ENCODE peak calls at places on chromosomes 5 and 9, in five cellular contexts. One of them, this sample, is unnamed.

GRCh38 chr5:39980056-39980455 is 555.3 kb upstream of the DAB2 start:
- DNase-seq in HepG2: no peak
- DNase-seq in GM12878: no peak
- DNase-seq in K562: no peak
- DNase-seq in H1: no peak
- DNase-seq in this sample: no peak

GRCh38 chr5:82613886-82614285 is 335.7 kb upstream of the RPS23 start:
- DNase-seq in H1: no peak
- DNase-seq in K562: no peak
- DNase-seq in GM12878: no peak
- DNase-seq in HepG2: no peak
- DNase-seq in this sample: no peak

GRCh38 chr5:7717691-7718090 is 133.2 kb downstream of the CFAP90 start:
- DNase-seq in GM12878: no peak
- DNase-seq in H1: no peak
- DNase-seq in K562: no peak
- DNase-seq in HepG2: no peak
- DNase-seq in this sample: no peak

GRCh38 chr5:173726848-173727557 is 110.6 kb upstream of the BOD1 start:
- DNase-seq in H1: no peak
- DNase-seq in K562: no peak
- DNase-seq in HepG2: no peak
- DNase-seq in GM12878: no peak
- DNase-seq in this sample: no peak

GRCh38 chr5:88480245-88480644 is 211.6 kb upstream of the TMEM161B start:
- DNase-seq in HepG2: no peak
- DNase-seq in GM12878: no peak
- DNase-seq in K562: no peak
- DNase-seq in H1: no peak
- DNase-seq in this sample: no peak

GRCh38 chr5:52725065-52725746 is 62.5 kb upstream of the ITGA1 start:
- DNase-seq in GM12878: no peak
- DNase-seq in H1: no peak
- DNase-seq in HepG2: peak
- DNase-seq in K562: no peak
- DNase-seq in this sample: no peak

GRCh38 chr5:72065751-72066255 is 41.5 kb upstream of the MAP1B start:
- DNase-seq in GM12878: no peak
- DNase-seq in K562: no peak
- DNase-seq in H1: peak
- DNase-seq in HepG2: no peak
- DNase-seq in this sample: no peak

GRCh38 chr9:137918331-137919094 is 40.9 kb downstream of the CACNA1B start:
- DNase-seq in HepG2: no peak
- DNase-seq in H1: no peak
- DNase-seq in K562: no peak
- DNase-seq in GM12878: no peak
- DNase-seq in this sample: no peak

GRCh38 chr9:37144762-37145161 is 24.4 kb downstream of the ZCCHC7 start:
- DNase-seq in GM12878: peak
- DNase-seq in H1: no peak
- DNase-seq in K562: no peak
- DNase-seq in HepG2: peak
- DNase-seq in this sample: no peak

GRCh38 chr9:127539982-127540663 is 72.0 kb upstream of the STXBP1 start:
- DNase-seq in HepG2: no peak
- DNase-seq in K562: no peak
- DNase-seq in H1: no peak
- DNase-seq in GM12878: no peak
- DNase-seq in this sample: no peak

GRCh38 chr5:60287174-60287771 is 393.7 kb upstream of the PDE4D start:
- DNase-seq in GM12878: no peak
- DNase-seq in HepG2: peak
- DNase-seq in K562: peak
- DNase-seq in H1: peak
- DNase-seq in this sample: peak

GRCh38 chr9:88678431-88678830 is 143.5 kb downstream of the NXNL2 start:
- DNase-seq in HepG2: no peak
- DNase-seq in K562: no peak
- DNase-seq in GM12878: no peak
- DNase-seq in H1: no peak
- DNase-seq in this sample: no peak

GRCh38 chr9:14179449-14179848 is 134.5 kb downstream of the NFIB start:
- DNase-seq in HepG2: peak
- DNase-seq in H1: no peak
- DNase-seq in GM12878: no peak
- DNase-seq in K562: no peak
- DNase-seq in this sample: peak

GRCh38 chr9:33289501-33289900 is 815 bp upstream of the NFX1 start:
- DNase-seq in HepG2: no peak
- DNase-seq in H1: no peak
- DNase-seq in GM12878: no peak
- DNase-seq in K562: no peak
- DNase-seq in this sample: no peak

GRCh38 chr9:33202552-33203300 is 35.6 kb upstream of the B4GALT1 start:
- DNase-seq in GM12878: peak
- DNase-seq in HepG2: no peak
- DNase-seq in H1: no peak
- DNase-seq in K562: no peak
- DNase-seq in this sample: no peak

GRCh38 chr9:4297795-4298254 is 2.0 kb downstream of the GLIS3 start:
- DNase-seq in K562: peak
- DNase-seq in GM12878: no peak
- DNase-seq in HepG2: peak
- DNase-seq in H1: no peak
- DNase-seq in this sample: no peak

GRCh38 chr5:1343931-1344901 is 683 bp downstream of the CLPTM1L start:
- DNase-seq in K562: no peak
- DNase-seq in HepG2: no peak
- DNase-seq in H1: peak
- DNase-seq in GM12878: no peak
- DNase-seq in this sample: no peak

GRCh38 chr9:69476016-69476415 is 151.0 kb downstream of the ENTREP1 start:
- DNase-seq in GM12878: no peak
- DNase-seq in HepG2: no peak
- DNase-seq in K562: no peak
- DNase-seq in H1: peak
- DNase-seq in this sample: no peak

GRCh38 chr5:114243281-114243982 is 118.4 kb upstream of the KCNN2 start:
- DNase-seq in K562: no peak
- DNase-seq in HepG2: no peak
- DNase-seq in H1: no peak
- DNase-seq in GM12878: no peak
- DNase-seq in this sample: no peak

DNA sequence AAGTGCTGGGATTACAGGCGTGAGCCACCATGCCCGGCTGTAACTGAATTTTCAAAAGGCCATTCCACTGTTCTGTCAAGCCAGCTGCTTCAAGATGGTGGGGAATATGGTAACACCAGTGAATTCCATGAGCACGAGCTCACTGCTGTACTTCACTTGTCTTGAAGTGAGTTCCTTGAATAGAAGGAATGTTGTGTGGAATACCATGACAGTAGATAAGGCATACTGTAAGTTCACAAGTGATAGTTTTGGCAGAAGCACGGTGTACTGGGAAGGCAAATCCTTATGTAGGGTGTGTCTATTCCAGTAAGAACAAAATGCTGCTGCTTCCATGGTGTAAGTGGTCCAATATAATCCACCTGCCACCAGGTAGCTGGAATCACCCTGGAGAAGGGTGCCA is 6.6 kb upstream of the PRXL2C start:
- DNase-seq in K562: no peak
- DNase-seq in HepG2: no peak
- DNase-seq in H1: no peak
- DNase-seq in GM12878: no peak
- DNase-seq in this sample: no peak
- TF ChIP-seq RAD21 in K562: no peak
- TF ChIP-seq RAD21 in HepG2: no peak
- TF ChIP-seq RAD21 in H1: no peak
- TF ChIP-seq RAD21 in GM12878: no peak
- TF ChIP-seq RAD21 in this sample: no peak

GRCh38 chr9:113993838-113994540 is 84.1 kb downstream of the AMBP start:
- DNase-seq in GM12878: no peak
- DNase-seq in HepG2: no peak
- DNase-seq in K562: no peak
- DNase-seq in H1: no peak
- DNase-seq in this sample: no peak
- TF ChIP-seq ZNF274 in GM12878: no peak
- TF ChIP-seq ZNF274 in HepG2: no peak
- TF ChIP-seq ZNF274 in K562: no peak
- TF ChIP-seq ZNF274 in H1: no peak
- TF ChIP-seq ZNF274 in this sample: no peak

GRCh38 chr9:136259517-136259813 is 13.9 kb upstream of the QSOX2 start:
- DNase-seq in H1: no peak
- DNase-seq in GM12878: no peak
- DNase-seq in HepG2: no peak
- DNase-seq in K562: no peak
- DNase-seq in this sample: no peak
- TF ChIP-seq RAD21 in H1: no peak
- TF ChIP-seq RAD21 in GM12878: no peak
- TF ChIP-seq RAD21 in HepG2: no peak
- TF ChIP-seq RAD21 in K562: no peak
- TF ChIP-seq RAD21 in this sample: no peak

GRCh38 chr5:69309380-69309779 is 23.2 kb downstream of the CCDC125 start:
- DNase-seq in HepG2: no peak
- DNase-seq in GM12878: no peak
- DNase-seq in H1: no peak
- DNase-seq in K562: no peak
- DNase-seq in this sample: no peak
- TF ChIP-seq ZNF274 in HepG2: no peak
- TF ChIP-seq ZNF274 in GM12878: no peak
- TF ChIP-seq ZNF274 in H1: no peak
- TF ChIP-seq ZNF274 in K562: no peak
- TF ChIP-seq ZNF274 in this sample: no peak

GRCh38 chr5:178419196-178419595 is 171.0 kb downstream of the COL23A1 start:
- DNase-seq in H1: no peak
- DNase-seq in HepG2: no peak
- DNase-seq in K562: no peak
- DNase-seq in GM12878: no peak
- DNase-seq in this sample: no peak
- TF ChIP-seq RAD21 in H1: no peak
- TF ChIP-seq RAD21 in HepG2: no peak
- TF ChIP-seq RAD21 in K562: no peak
- TF ChIP-seq RAD21 in GM12878: no peak
- TF ChIP-seq RAD21 in this sample: no peak

DNA sequence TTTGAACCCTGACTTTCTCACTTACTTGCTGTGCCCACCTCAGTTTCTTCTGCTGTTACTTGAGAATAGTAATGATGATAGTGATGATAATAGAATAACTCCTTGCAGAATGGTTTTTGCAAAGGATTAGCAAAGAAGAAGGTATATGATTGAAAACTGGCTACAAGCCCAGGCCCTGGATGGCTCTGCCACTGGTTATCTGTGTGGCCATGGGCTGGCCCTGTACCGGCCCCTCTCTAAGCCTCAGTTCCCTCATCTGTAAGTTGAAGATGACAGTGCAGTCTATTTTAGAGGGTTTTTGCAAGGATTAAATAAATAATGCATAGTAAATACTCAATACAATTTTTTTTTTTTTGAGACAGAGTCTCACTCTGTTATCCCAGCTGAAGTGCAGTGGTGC is 6.2 kb downstream of the TTLL11 start:
- DNase-seq in HepG2: no peak
- DNase-seq in K562: no peak
- DNase-seq in GM12878: no peak
- DNase-seq in H1: no peak
- DNase-seq in this sample: no peak
- TF ChIP-seq ZNF274 in HepG2: no peak
- TF ChIP-seq ZNF274 in K562: no peak
- TF ChIP-seq ZNF274 in GM12878: no peak
- TF ChIP-seq ZNF274 in H1: no peak
- TF ChIP-seq ZNF274 in this sample: no peak

GRCh38 chr9:107190031-107190935 is 92.8 kb upstream of the RAD23B start:
- DNase-seq in K562: no peak
- DNase-seq in GM12878: no peak
- DNase-seq in H1: no peak
- DNase-seq in HepG2: peak
- DNase-seq in this sample: no peak
- TF ChIP-seq RAD21 in K562: no peak
- TF ChIP-seq RAD21 in GM12878: no peak
- TF ChIP-seq RAD21 in H1: no peak
- TF ChIP-seq RAD21 in HepG2: no peak
- TF ChIP-seq RAD21 in this sample: no peak

GRCh38 chr5:151719228-151719861 is 32.6 kb upstream of the SPARC start:
- DNase-seq in HepG2: peak
- DNase-seq in GM12878: no peak
- DNase-seq in H1: peak
- DNase-seq in K562: no peak
- DNase-seq in this sample: no peak

GRCh38 chr5:151718653-151719052 is 31.9 kb upstream of the SPARC start:
- DNase-seq in HepG2: no peak
- DNase-seq in GM12878: no peak
- DNase-seq in K562: no peak
- DNase-seq in H1: no peak
- DNase-seq in this sample: no peak

GRCh38 chr5:151717390-151717789 is 30.7 kb upstream of the SPARC start:
- DNase-seq in H1: no peak
- DNase-seq in HepG2: no peak
- DNase-seq in K562: no peak
- DNase-seq in GM12878: no peak
- DNase-seq in this sample: no peak

GRCh38 chr5:151720195-151720594 is 33.5 kb upstream of the SPARC start:
- DNase-seq in K562: no peak
- DNase-seq in H1: no peak
- DNase-seq in HepG2: no peak
- DNase-seq in GM12878: no peak
- DNase-seq in this sample: no peak

GRCh38 chr5:151718168-151718567 is 31.5 kb upstream of the SPARC start:
- DNase-seq in K562: no peak
- DNase-seq in H1: no peak
- DNase-seq in HepG2: no peak
- DNase-seq in GM12878: no peak
- DNase-seq in this sample: no peak
- TF ChIP-seq ZNF274 in K562: no peak
- TF ChIP-seq ZNF274 in H1: no peak
- TF ChIP-seq ZNF274 in HepG2: no peak
- TF ChIP-seq ZNF274 in GM12878: no peak
- TF ChIP-seq ZNF274 in this sample: no peak

DNA sequence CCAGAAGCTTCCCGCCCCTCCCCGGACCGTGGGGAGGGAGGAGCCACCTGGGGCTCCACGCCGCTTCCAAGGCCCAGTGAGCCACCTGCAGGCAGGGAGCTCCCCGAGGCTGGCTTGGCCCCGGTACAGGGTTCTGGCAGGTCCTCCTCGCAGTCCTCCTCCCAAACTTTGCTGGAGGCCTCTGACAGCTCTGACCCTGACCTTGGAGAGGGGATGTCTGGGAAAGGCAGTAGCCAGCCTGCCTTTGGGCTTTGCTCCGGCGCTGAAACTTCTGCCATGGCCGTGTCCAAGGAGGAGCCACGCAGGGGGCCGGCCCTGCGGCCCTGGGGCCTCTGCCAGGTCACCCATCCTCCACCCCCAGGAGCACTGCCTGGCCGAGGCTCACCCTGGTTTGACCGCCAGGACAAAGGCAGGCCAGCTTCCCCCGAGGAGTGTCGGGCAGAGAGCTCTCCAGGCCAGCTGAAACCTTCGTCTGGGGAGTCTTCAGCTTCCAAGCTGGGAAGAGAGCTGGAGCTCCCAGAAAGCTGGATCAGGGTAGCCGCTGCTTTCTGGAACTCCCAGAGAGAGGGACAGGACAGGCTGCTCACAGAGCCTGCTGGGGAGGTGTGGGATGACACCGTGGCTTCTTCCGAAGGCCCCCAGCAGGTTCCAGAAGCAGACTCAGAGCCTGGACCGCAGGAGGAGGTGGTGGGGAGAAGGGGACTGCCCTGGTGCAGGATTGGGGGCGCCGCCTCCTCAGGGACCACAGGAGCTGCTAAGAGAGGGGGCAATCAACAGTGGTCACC is 9.0 kb upstream of the QSOX2 start:
- DNase-seq in H1: no peak
- DNase-seq in GM12878: no peak
- DNase-seq in HepG2: no peak
- DNase-seq in K562: peak
- DNase-seq in this sample: no peak
- TF ChIP-seq RAD21 in H1: no peak
- TF ChIP-seq RAD21 in GM12878: no peak
- TF ChIP-seq RAD21 in HepG2: no peak
- TF ChIP-seq RAD21 in K562: peak
- TF ChIP-seq RAD21 in this sample: no peak